ENCODE peak calls at places on chromosomes 2 and 18, in seven cellular contexts. W is activated naive CD4-positive, alpha-beta T cell; C is HEK293T; L is astrocyte of the cerebellum; J is progenitor cell of endocrine pancreas; Y is colonic mucosa; A is activated CD4-positive, alpha-beta T cell treated with anti-CD3 and anti-CD28 coated beads, Interleukin-2, amount 10 ng/mL, durations not matched to agents 7 days and 5 days. T is an unnamed sample.

GRCh38 chr18:76455015-76455676 is 39.9 kb downstream of the ZNF516 start:
- DNase-seq in W (no peak), C (no peak), L (no peak), J (no peak), Y (no peak), A (no peak), T (no peak)

GRCh38 chr2:201049455-201049854 is 22.0 kb downstream of the HYCC2 start:
- DNase-seq in W (no peak), C (no peak), L (no peak), J (no peak), Y (no peak), A (no peak), T (no peak)

GRCh38 chr18:42780171-42780570 is 335.3 kb downstream of the RIT2 start:
- DNase-seq in W (no peak), C (no peak), L (no peak), J (no peak), Y (no peak), A (no peak), T (no peak)

GRCh38 chr2:145927398-145927951 is 1407.6 kb upstream of the ZEB2 start:
- DNase-seq in W (no peak), C (no peak), L (no peak), J (no peak), Y (no peak), A (no peak), T (no peak)

GRCh38 chr2:36486546-36487044 is 111.4 kb downstream of the FEZ2 start:
- DNase-seq in W (no peak), C (no peak), L (peak; percentile 38), J (no peak), Y (no peak), A (no peak), T (no peak)

GRCh38 chr18:49716035-49716434 is 97.3 kb downstream of the ACAA2 start:
- DNase-seq in W (no peak), C (no peak), L (no peak), J (no peak), Y (no peak), A (no peak), T (no peak)

GRCh38 chr2:7972670-7973069 is 709.2 kb upstream of the ID2 start:
- DNase-seq in W (no peak), C (no peak), L (no peak), J (no peak), Y (no peak), A (no peak), T (no peak)

GRCh38 chr2:107737764-107738163 is 88.9 kb upstream of the RGPD4 start:
- DNase-seq in W (no peak), C (no peak), L (no peak), J (no peak), Y (no peak), A (no peak), T (no peak)

GRCh38 chr2:41782306-41783158 is 265.3 kb upstream of the PKDCC start:
- DNase-seq in W (no peak), C (peak; percentile 52), L (peak; percentile 20), J (peak; percentile 14), Y (peak; percentile 24), A (peak; percentile 33), T (peak; percentile 1)

GRCh38 chr2:16900405-16901025 is 234.9 kb upstream of the CYRIA start:
- DNase-seq in W (no peak), C (no peak), L (no peak), J (no peak), Y (peak; percentile 20), A (peak; percentile 21), T (no peak)

GRCh38 chr2:127607399-127607908 is 38.5 kb upstream of the GPR17 start:
- DNase-seq in W (no peak), C (no peak), L (no peak), J (no peak), Y (no peak), A (no peak), T (no peak)